ENCODE peak calls at places on chromosome 3, in four cellular contexts. One of them, this sample, is unnamed.

GRCh38 chr3:29887450-29887849 is 606.6 kb downstream of the RBMS3 start:
- DNase-seq in IMR-90: peak; percentile 66
- DNase-seq in neural progenitor cell: no peak
- DNase-seq in mesendoderm: no peak
- DNase-seq in this sample: no peak

GRCh38 chr3:73733796-73734195 is 109.1 kb upstream of the PDZRN3 start:
- DNase-seq in IMR-90: no peak
- DNase-seq in neural progenitor cell: no peak
- DNase-seq in mesendoderm: no peak
- DNase-seq in this sample: no peak

GRCh38 chr3:127786358-127787070 is 35.8 kb downstream of the MGLL start:
- DNase-seq in IMR-90: peak; percentile 62
- DNase-seq in neural progenitor cell: peak; percentile 27
- DNase-seq in mesendoderm: no peak
- DNase-seq in this sample: peak; percentile 45

GRCh38 chr3:78204977-78205376 is 1165.1 kb downstream of the ROBO2 start:
- DNase-seq in IMR-90: peak; percentile 67
- DNase-seq in neural progenitor cell: peak; percentile 44
- DNase-seq in mesendoderm: peak; percentile 82
- DNase-seq in this sample: peak; percentile 83

GRCh38 chr3:107198522-107199271 is 178.5 kb upstream of the CCDC54 start:
- DNase-seq in IMR-90: peak; percentile 50
- DNase-seq in neural progenitor cell: no peak
- DNase-seq in mesendoderm: no peak
- DNase-seq in this sample: peak; percentile 59

GRCh38 chr3:27643355-27643754 is 78.8 kb downstream of the EOMES start:
- DNase-seq in IMR-90: peak; percentile 25
- DNase-seq in neural progenitor cell: no peak
- DNase-seq in mesendoderm: no peak
- DNase-seq in this sample: peak; percentile 32

GRCh38 chr3:126679318-126679751 is 24.4 kb upstream of the TXNRD3 start:
- DNase-seq in IMR-90: peak; percentile 62
- DNase-seq in neural progenitor cell: peak; percentile 94
- DNase-seq in mesendoderm: peak; percentile 84
- DNase-seq in this sample: peak; percentile 90

GRCh38 chr3:179452166-179452544 is 885 bp upstream of the GNB4 start:
- DNase-seq in IMR-90: peak; percentile 83
- DNase-seq in neural progenitor cell: no peak
- DNase-seq in mesendoderm: peak; percentile 43
- DNase-seq in this sample: peak; percentile 84

GRCh38 chr3:72274511-72275295 is 489.8 kb upstream of the PROK2 start:
- DNase-seq in IMR-90: peak; percentile 75
- DNase-seq in neural progenitor cell: no peak
- DNase-seq in mesendoderm: peak; percentile 49
- DNase-seq in this sample: peak; percentile 87

GRCh38 chr3:181486496-181486895 is 225.2 kb upstream of the SOX2 start:
- DNase-seq in IMR-90: no peak
- DNase-seq in neural progenitor cell: no peak
- DNase-seq in mesendoderm: no peak
- DNase-seq in this sample: no peak

GRCh38 chr3:161222662-161223061 is 1.6 kb downstream of the NMD3 start:
- DNase-seq in IMR-90: peak; percentile 26
- DNase-seq in neural progenitor cell: no peak
- DNase-seq in mesendoderm: peak; percentile 16
- DNase-seq in this sample: peak; percentile 34

GRCh38 chr3:77319711-77320110 is 279.8 kb downstream of the ROBO2 start:
- DNase-seq in IMR-90: peak; percentile 39
- DNase-seq in neural progenitor cell: peak; percentile 20
- DNase-seq in mesendoderm: peak; percentile 58
- DNase-seq in this sample: peak; percentile 33

GRCh38 chr3:64264491-64265109 is 39.3 kb upstream of the PRICKLE2 start:
- DNase-seq in IMR-90: peak; percentile 32
- DNase-seq in neural progenitor cell: no peak
- DNase-seq in mesendoderm: no peak
- DNase-seq in this sample: peak; percentile 36

GRCh38 chr3:164208026-164208425 is 870.3 kb downstream of the SI start:
- DNase-seq in IMR-90: no peak
- DNase-seq in neural progenitor cell: no peak
- DNase-seq in mesendoderm: peak; percentile 14
- DNase-seq in this sample: no peak

GRCh38 chr3:185818267-185818875 is 6.5 kb downstream of the IGF2BP2 start:
- DNase-seq in IMR-90: peak; percentile 34
- DNase-seq in neural progenitor cell: peak; percentile 5
- DNase-seq in mesendoderm: peak; percentile 25
- DNase-seq in this sample: peak; percentile 36

GRCh38 chr3:142613491-142613890 is 17.3 kb downstream of the PLS1 start:
- DNase-seq in IMR-90: no peak
- DNase-seq in neural progenitor cell: no peak
- DNase-seq in mesendoderm: no peak
- DNase-seq in this sample: no peak

GRCh38 chr3:52811452-52812011 is 16.9 kb downstream of the ITIH3 start:
- DNase-seq in IMR-90: no peak
- DNase-seq in neural progenitor cell: no peak
- DNase-seq in mesendoderm: no peak
- DNase-seq in this sample: no peak

GRCh38 chr3:190130700-190131099 is 10.0 kb upstream of the P3H2 start:
- DNase-seq in IMR-90: no peak
- DNase-seq in neural progenitor cell: no peak
- DNase-seq in mesendoderm: no peak
- DNase-seq in this sample: no peak

GRCh38 chr3:96803860-96804259 is 10.5 kb upstream of the EPHA6 start:
- DNase-seq in IMR-90: no peak
- DNase-seq in neural progenitor cell: no peak
- DNase-seq in mesendoderm: peak; percentile 22
- DNase-seq in this sample: peak; percentile 2

GRCh38 chr3:186524616-186525015 is 19.6 kb downstream of the CRYGS start:
- DNase-seq in IMR-90: no peak
- DNase-seq in neural progenitor cell: no peak
- DNase-seq in mesendoderm: no peak
- DNase-seq in this sample: no peak

GRCh38 chr3:108171095-108171494 is 51.1 kb downstream of the IFT57 start:
- DNase-seq in IMR-90: no peak
- DNase-seq in neural progenitor cell: no peak
- DNase-seq in mesendoderm: no peak
- DNase-seq in this sample: no peak

GRCh38 chr3:107598926-107599754 is 76.4 kb downstream of the BBX start:
- DNase-seq in IMR-90: peak; percentile 44
- DNase-seq in neural progenitor cell: peak; percentile 44
- DNase-seq in mesendoderm: peak; percentile 91
- DNase-seq in this sample: peak; percentile 51

GRCh38 chr3:38655708-38656300 is 6.3 kb upstream of the SCN5A start:
- DNase-seq in IMR-90: peak; percentile 51
- DNase-seq in neural progenitor cell: peak; percentile 85
- DNase-seq in mesendoderm: peak; percentile 89
- DNase-seq in this sample: peak; percentile 62

GRCh38 chr3:98986073-98986472 is 84.6 kb upstream of the DCBLD2 start:
- DNase-seq in IMR-90: peak; percentile 97
- DNase-seq in neural progenitor cell: peak; percentile 79
- DNase-seq in mesendoderm: peak; percentile 95
- DNase-seq in this sample: peak; percentile 75

GRCh38 chr3:99678023-99678422 is 39.6 kb downstream of the COL8A1 start:
- DNase-seq in IMR-90: peak; percentile 95
- DNase-seq in neural progenitor cell: no peak
- DNase-seq in mesendoderm: no peak
- DNase-seq in this sample: peak; percentile 69

GRCh38 chr3:132283440-132283839 is 33.8 kb upstream of the ACP3 start:
- DNase-seq in IMR-90: no peak
- DNase-seq in neural progenitor cell: no peak
- DNase-seq in mesendoderm: peak; percentile 55
- DNase-seq in this sample: peak; percentile 5

GRCh38 chr3:116610124-116610523 is 99.5 kb upstream of the TUSC7 start:
- DNase-seq in IMR-90: no peak
- DNase-seq in neural progenitor cell: no peak
- DNase-seq in mesendoderm: no peak
- DNase-seq in this sample: no peak

GRCh38 chr3:23271876-23272741 is 69.0 kb downstream of the UBE2E2 start:
- DNase-seq in IMR-90: no peak
- DNase-seq in neural progenitor cell: no peak
- DNase-seq in mesendoderm: no peak
- DNase-seq in this sample: no peak

GRCh38 chr3:30526031-30526430 is 80.4 kb upstream of the TGFBR2 start:
- DNase-seq in IMR-90: no peak
- DNase-seq in neural progenitor cell: no peak
- DNase-seq in mesendoderm: peak; percentile 27
- DNase-seq in this sample: no peak

GRCh38 chr3:177150970-177151627 is 46.2 kb downstream of the TBL1XR1 start:
- DNase-seq in IMR-90: peak; percentile 93
- DNase-seq in neural progenitor cell: no peak
- DNase-seq in mesendoderm: no peak
- DNase-seq in this sample: peak; percentile 73

GRCh38 chr3:149879872-149880271 is 66.9 kb downstream of the RNF13 start:
- DNase-seq in IMR-90: peak; percentile 68
- DNase-seq in neural progenitor cell: peak; percentile 64
- DNase-seq in mesendoderm: peak; percentile 75
- DNase-seq in this sample: peak; percentile 91

GRCh38 chr3:194879991-194880939 is 194.6 kb downstream of the FAM43A start:
- DNase-seq in IMR-90: peak; percentile 47
- DNase-seq in neural progenitor cell: no peak
- DNase-seq in mesendoderm: no peak
- DNase-seq in this sample: peak; percentile 39

GRCh38 chr3:143707848-143708247 is 140.4 kb downstream of the SLC9A9 start:
- DNase-seq in IMR-90: no peak
- DNase-seq in neural progenitor cell: no peak
- DNase-seq in mesendoderm: peak; percentile 68
- DNase-seq in this sample: no peak

GRCh38 chr3:124976378-124976777 is 41.8 kb upstream of the MUC13 start:
- DNase-seq in IMR-90: no peak
- DNase-seq in neural progenitor cell: no peak
- DNase-seq in mesendoderm: no peak
- DNase-seq in this sample: no peak

GRCh38 chr3:108182339-108182738 is 39.9 kb downstream of the IFT57 start:
- DNase-seq in IMR-90: peak; percentile 78
- DNase-seq in neural progenitor cell: no peak
- DNase-seq in mesendoderm: no peak
- DNase-seq in this sample: peak; percentile 39

GRCh38 chr3:122021811-122022401 is at the start of gene ILDR1:
- DNase-seq in IMR-90: no peak
- DNase-seq in neural progenitor cell: peak; percentile 48
- DNase-seq in mesendoderm: no peak
- DNase-seq in this sample: no peak

GRCh38 chr3:79587150-79587549 is 180.6 kb downstream of the ROBO1 start:
- DNase-seq in IMR-90: no peak
- DNase-seq in neural progenitor cell: no peak
- DNase-seq in mesendoderm: no peak
- DNase-seq in this sample: no peak

GRCh38 chr3:172454180-172454579 is 5.9 kb upstream of the GHSR start:
- DNase-seq in IMR-90: no peak
- DNase-seq in neural progenitor cell: no peak
- DNase-seq in mesendoderm: no peak
- DNase-seq in this sample: no peak

GRCh38 chr3:172461530-172462138 is 13.4 kb upstream of the GHSR start:
- DNase-seq in IMR-90: peak; percentile 10
- DNase-seq in neural progenitor cell: peak; percentile 42
- DNase-seq in mesendoderm: peak; percentile 48
- DNase-seq in this sample: peak; percentile 43

DNA sequence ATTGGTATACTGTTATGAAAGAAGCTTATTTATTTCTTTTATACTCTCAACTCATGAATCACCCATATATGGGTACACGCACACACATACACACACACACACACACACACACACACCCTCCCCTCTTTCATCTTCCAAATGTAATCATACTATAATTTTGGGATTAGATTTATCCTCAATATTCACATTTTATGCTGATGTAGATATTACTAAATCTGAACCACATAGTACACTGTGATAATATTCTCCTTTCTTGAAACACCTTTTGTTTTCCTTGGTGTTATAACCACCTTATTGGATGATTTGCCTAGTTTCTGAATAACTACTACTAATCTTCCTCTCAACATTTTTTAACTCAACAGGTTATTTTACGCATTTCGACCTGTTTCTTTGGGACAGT is 8.1 kb upstream of the GHSR start:
- DNase-seq in IMR-90: no peak
- DNase-seq in neural progenitor cell: no peak
- DNase-seq in mesendoderm: no peak
- DNase-seq in this sample: no peak
- H3K9ac ChIP-seq in IMR-90: no peak overlapping the region
- H3K9ac ChIP-seq in neural progenitor cell: no peak overlapping the region
- H3K9ac ChIP-seq in mesendoderm: no peak overlapping the region
- H3K9ac ChIP-seq in this sample: no peak overlapping the region

GRCh38 chr3:119517112-119517511 is 18.8 kb downstream of the TIMMDC1 start:
- DNase-seq in IMR-90: no peak
- DNase-seq in neural progenitor cell: no peak
- DNase-seq in mesendoderm: no peak
- DNase-seq in this sample: no peak
- H3K36me3 ChIP-seq in IMR-90: peaks cover 32% of the 10 kb centered on the region
- H3K36me3 ChIP-seq in neural progenitor cell: peaks cover 62% of the 10 kb centered on the region
- H3K36me3 ChIP-seq in mesendoderm: peaks cover 4% of the 10 kb centered on the region
- H3K36me3 ChIP-seq in this sample: peaks cover 93% of the 10 kb centered on the region

DNA sequence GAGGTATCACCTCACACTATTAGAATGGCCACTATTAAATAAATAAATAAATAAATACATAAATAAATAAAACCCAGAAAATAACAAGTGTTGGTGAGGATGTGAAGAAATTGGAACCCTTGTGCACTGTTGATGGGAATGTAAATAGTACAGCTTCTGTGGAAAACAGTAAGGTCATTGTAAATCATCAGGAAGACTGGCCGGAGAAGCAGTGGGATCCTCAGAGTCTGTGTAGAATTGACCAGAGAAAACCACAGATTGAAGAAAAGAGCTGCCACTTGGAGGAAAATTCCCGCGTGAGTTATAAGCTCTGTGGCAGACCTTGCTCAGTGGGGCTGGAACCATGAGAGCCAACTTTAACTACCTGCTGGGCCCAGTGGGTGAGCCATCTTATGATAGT is 92.0 kb downstream of the RAD18 start:
- DNase-seq in IMR-90: no peak
- DNase-seq in neural progenitor cell: no peak
- DNase-seq in mesendoderm: no peak
- DNase-seq in this sample: no peak
- H3K9ac ChIP-seq in IMR-90: no peak overlapping the region
- H3K9ac ChIP-seq in neural progenitor cell: no peak overlapping the region
- H3K9ac ChIP-seq in mesendoderm: no peak overlapping the region
- H3K9ac ChIP-seq in this sample: no peak overlapping the region

GRCh38 chr3:111373239-111373638 is 168.8 kb upstream of the CD96 start:
- DNase-seq in IMR-90: no peak
- DNase-seq in neural progenitor cell: no peak
- DNase-seq in mesendoderm: no peak
- DNase-seq in this sample: no peak

GRCh38 chr3:111368061-111368460 is 173.9 kb upstream of the CD96 start:
- DNase-seq in IMR-90: no peak
- DNase-seq in neural progenitor cell: no peak
- DNase-seq in mesendoderm: no peak
- DNase-seq in this sample: peak; percentile 75

GRCh38 chr3:111373861-111374260 is 168.1 kb upstream of the CD96 start:
- DNase-seq in IMR-90: peak; percentile 12
- DNase-seq in neural progenitor cell: no peak
- DNase-seq in mesendoderm: no peak
- DNase-seq in this sample: peak; percentile 15

GRCh38 chr3:111369953-111370352 is 172.0 kb upstream of the CD96 start:
- DNase-seq in IMR-90: no peak
- DNase-seq in neural progenitor cell: no peak
- DNase-seq in mesendoderm: no peak
- DNase-seq in this sample: peak; percentile 6
- H3K36me3 ChIP-seq in IMR-90: no peaks in the 10 kb centered on the region
- H3K36me3 ChIP-seq in neural progenitor cell: no peaks in the 10 kb centered on the region
- H3K36me3 ChIP-seq in mesendoderm: no peaks in the 10 kb centered on the region
- H3K36me3 ChIP-seq in this sample: no peaks in the 10 kb centered on the region